ENCODE peak calls at places on chromosomes 6 and 20, in ten cellular contexts. U is OCI-LY7; P is effector memory CD4-positive, alpha-beta T cell; X is caudate nucleus; W is fibroblast of lung; G is CD8-positive, alpha-beta T cell; S is IMR-90; Q is H9; F is Peyer's patch; N is pancreas. J is an unnamed sample.

GRCh38 chr6:82687855-82688254 is 324.2 kb downstream of the TPBG start:
- DNase-seq in U (no peak), P (no peak), X (no peak), W (no peak), G (no peak), S (no peak), Q (peak), F (no peak), N (peak), J (no peak)

GRCh38 chr20:57439432-57439831 is 48.2 kb downstream of the RBM38 start:
- DNase-seq in U (no peak), P (no peak), X (no peak), W (no peak), G (no peak), S (no peak), Q (no peak), F (no peak), N (peak), J (peak)

GRCh38 chr20:32470025-32470861 is 112.1 kb downstream of the ASXL1 start:
- DNase-seq in U (peak), P (no peak), X (no peak), W (peak), G (no peak), S (peak), Q (peak), F (peak), N (peak), J (no peak)

GRCh38 chr20:48238781-48239180 is 453.5 kb upstream of the SULF2 start:
- DNase-seq in U (no peak), P (no peak), X (no peak), W (no peak), G (no peak), S (peak), Q (no peak), F (no peak), N (no peak), J (no peak)

GRCh38 chr20:16485406-16485805 is 87.8 kb downstream of the KIF16B start:
- DNase-seq in U (no peak), P (no peak), X (no peak), W (no peak), G (no peak), S (peak), Q (no peak), F (no peak), N (no peak), J (no peak)

GRCh38 chr6:31116661-31117385 is 2.2 kb downstream of the PSORS1C1 start:
- DNase-seq in U (no peak), P (no peak), X (no peak), W (no peak), G (no peak), S (no peak), Q (no peak), F (no peak), N (no peak), J (no peak)

GRCh38 chr6:124984668-124985338 is 22.6 kb downstream of the RNF217 start:
- DNase-seq in U (no peak), P (no peak), X (no peak), W (peak), G (no peak), S (peak), Q (no peak), F (no peak), N (no peak), J (no peak)

GRCh38 chr6:112173401-112173800 is 81.0 kb downstream of the LAMA4 start:
- DNase-seq in U (no peak), P (no peak), X (no peak), W (no peak), G (no peak), S (peak), Q (no peak), F (no peak), N (no peak), J (no peak)

GRCh38 chr6:20712011-20712410 is 177.8 kb downstream of the CDKAL1 start:
- DNase-seq in U (no peak), P (no peak), X (no peak), W (no peak), G (no peak), S (no peak), Q (no peak), F (no peak), N (no peak), J (no peak)

GRCh38 chr6:27545271-27546046 is 72.6 kb upstream of the ZNF184 start:
- DNase-seq in U (no peak), P (no peak), X (no peak), W (peak), G (no peak), S (peak), Q (peak), F (no peak), N (peak), J (no peak)

GRCh38 chr6:27550692-27551091 is 77.8 kb upstream of the ZNF184 start:
- DNase-seq in U (no peak), P (no peak), X (no peak), W (no peak), G (no peak), S (no peak), Q (no peak), F (no peak), N (no peak), J (no peak)

GRCh38 chr6:27546522-27546921 is 73.6 kb upstream of the ZNF184 start:
- DNase-seq in U (no peak), P (no peak), X (no peak), W (no peak), G (no peak), S (no peak), Q (no peak), F (no peak), N (no peak), J (no peak)

GRCh38 chr6:27544612-27545260 is 71.8 kb upstream of the ZNF184 start:
- DNase-seq in U (no peak), P (no peak), X (no peak), W (no peak), G (no peak), S (no peak), Q (no peak), F (no peak), N (no peak), J (no peak)

GRCh38 chr6:27547157-27548075 is 74.5 kb upstream of the ZNF184 start:
- DNase-seq in U (peak), P (no peak), X (no peak), W (peak), G (no peak), S (peak), Q (peak), F (no peak), N (no peak), J (no peak)
- H3K27ac ChIP-seq in U (no peak), P (no peak), X (no peak), W (no peak), G (no peak), S (no peak), Q (no peak), F (no peak), N (no peak), J (no peak)

GRCh38 chr20:38875170-38875993 is 50.8 kb upstream of the FAM83D start:
- DNase-seq in U (peak), P (peak), X (no peak), W (no peak), G (peak), S (no peak), Q (no peak), F (peak), N (no peak), J (no peak)
- H3K27ac ChIP-seq in U (peak), P (peak), X (peak), W (no peak), G (peak), S (no peak), Q (no peak), F (peak), N (no peak), J (no peak)

GRCh38 chr6:105677671-105678475 is 275.0 kb upstream of the PREP start:
- DNase-seq in U (no peak), P (no peak), X (no peak), W (peak), G (no peak), S (peak), Q (no peak), F (no peak), N (no peak), J (no peak)

GRCh38 chr6:105678516-105678915 is 275.6 kb upstream of the PREP start:
- DNase-seq in U (no peak), P (no peak), X (no peak), W (peak), G (no peak), S (peak), Q (no peak), F (no peak), N (no peak), J (no peak)

GRCh38 chr6:105676837-105677236 is 274.0 kb upstream of the PREP start:
- DNase-seq in U (no peak), P (no peak), X (no peak), W (peak), G (no peak), S (no peak), Q (no peak), F (no peak), N (no peak), J (no peak)

GRCh38 chr6:105680131-105680530 is 277.2 kb upstream of the PREP start:
- DNase-seq in U (no peak), P (no peak), X (no peak), W (peak), G (no peak), S (no peak), Q (no peak), F (no peak), N (no peak), J (no peak)

GRCh38 chr6:105675715-105676397 is 273.0 kb upstream of the PREP start:
- DNase-seq in U (no peak), P (no peak), X (no peak), W (peak), G (no peak), S (peak), Q (no peak), F (no peak), N (no peak), J (no peak)
- H3K27ac ChIP-seq in U (no peak), P (no peak), X (no peak), W (no peak), G (no peak), S (no peak), Q (no peak), F (no peak), N (no peak), J (no peak)

GRCh38 chr6:158068156-158068892 is 86.7 kb downstream of the SYNJ2 start:
- DNase-seq in U (no peak), P (no peak), X (no peak), W (no peak), G (no peak), S (no peak), Q (no peak), F (no peak), N (no peak), J (no peak)
- H3K27ac ChIP-seq in U (no peak), P (no peak), X (no peak), W (peak), G (no peak), S (peak), Q (no peak), F (no peak), N (no peak), J (peak)

GRCh38 chr6:52326540-52327364 is 35.2 kb upstream of the PAQR8 start:
- DNase-seq in U (no peak), P (no peak), X (no peak), W (no peak), G (no peak), S (no peak), Q (no peak), F (no peak), N (no peak), J (no peak)
- H3K27ac ChIP-seq in U (no peak), P (no peak), X (peak), W (no peak), G (no peak), S (no peak), Q (peak), F (no peak), N (no peak), J (no peak)

GRCh38 chr20:17570347-17571152 is 675 bp downstream of the DSTN start:
- DNase-seq in U (peak), P (peak), X (peak), W (peak), G (no peak), S (peak), Q (peak), F (peak), N (peak), J (peak)

GRCh38 chr20:17571153-17571527 is 1.3 kb downstream of the DSTN start:
- DNase-seq in U (peak), P (no peak), X (no peak), W (peak), G (no peak), S (no peak), Q (no peak), F (no peak), N (no peak), J (no peak)

GRCh38 chr20:17569616-17570346 is at the start of gene DSTN:
- DNase-seq in U (peak), P (peak), X (peak), W (peak), G (peak), S (peak), Q (peak), F (peak), N (peak), J (peak)

GRCh38 chr20:17573493-17573892 is 3.6 kb downstream of the DSTN start:
- DNase-seq in U (no peak), P (no peak), X (no peak), W (no peak), G (no peak), S (no peak), Q (no peak), F (no peak), N (no peak), J (no peak)

GRCh38 chr20:17571967-17572638 is 2.2 kb downstream of the DSTN start:
- DNase-seq in U (peak), P (no peak), X (no peak), W (no peak), G (no peak), S (no peak), Q (no peak), F (no peak), N (no peak), J (no peak)
- H3K27ac ChIP-seq in U (peak), P (no peak), X (no peak), W (no peak), G (no peak), S (no peak), Q (no peak), F (no peak), N (peak), J (peak)

J was measured in breast epithelium.